ENCODE peak calls at places on chromosomes 12 and 14, in ten cellular contexts. C is H1, R is fibroblast of lung, Q is iPS DF 6.9, U is uterus, N is vagina, Z is body of pancreas, H is foreskin fibroblast, M is fibroblast of mammary gland, S is heart left ventricle. A is an unnamed sample.

GRCh38 chr12:11701398-11701797 is 51.9 kb downstream of the ETV6 start:
- DNase-seq in S (no peak), M (no peak), H (no peak), Q (no peak), N (no peak), U (no peak), Z (no peak), C (no peak), R (no peak), A (no peak)

GRCh38 chr14:90557516-90557915 is 160.7 kb downstream of the CALM1 start:
- DNase-seq in Z (no peak), Q (no peak), H (no peak), U (no peak), R (no peak), M (no peak), C (no peak), N (no peak), S (no peak), A (no peak)

GRCh38 chr12:124454735-124455134 is 112.7 kb downstream of the NCOR2 start:
- DNase-seq in Z (no peak), N (no peak), U (no peak), H (peak), S (no peak), Q (no peak), M (peak), C (no peak), R (no peak), A (no peak)

GRCh38 chr12:1529228-1529861 is 65.0 kb downstream of the FBXL14 start:
- DNase-seq in M (no peak), R (no peak), S (no peak), H (peak), U (no peak), Q (no peak), C (no peak), Z (no peak), N (no peak), A (no peak)

GRCh38 chr12:48336066-48336465 is 14.7 kb downstream of the ZNF641 start:
- DNase-seq in U (no peak), Q (no peak), S (no peak), R (no peak), M (no peak), Z (no peak), H (no peak), C (no peak), N (no peak), A (no peak)

GRCh38 chr14:73755434-73756014 is 41.3 kb upstream of the PNMA1 start:
- DNase-seq in N (no peak), U (no peak), S (no peak), Q (no peak), M (no peak), R (no peak), C (no peak), Z (no peak), H (peak), A (peak)

GRCh38 chr12:12357697-12358476 is 1.0 kb downstream of the BORCS5 start:
- DNase-seq in R (no peak), H (peak), U (no peak), M (peak), N (no peak), Z (no peak), C (peak), Q (no peak), S (no peak), A (no peak)

GRCh38 chr14:23512156-23512555 is 39.4 kb downstream of the ZFHX2 start:
- DNase-seq in U (no peak), Z (no peak), R (no peak), S (no peak), H (no peak), Q (no peak), N (no peak), C (no peak), M (no peak), A (no peak)

GRCh38 chr14:99612065-99612736 is 8.2 kb upstream of the CCDC85C start:
- DNase-seq in M (no peak), C (no peak), Q (no peak), S (no peak), Z (no peak), U (no peak), R (no peak), H (no peak), N (no peak), A (peak)

GRCh38 chr14:24659916-24660570 is 26.1 kb upstream of the GZMB start:
- DNase-seq in U (no peak), N (no peak), H (no peak), Q (no peak), Z (no peak), S (no peak), M (no peak), R (no peak), C (no peak), A (no peak)

GRCh38 chr14:99242816-99243795 is 28.9 kb downstream of the BCL11B start:
- DNase-seq in U (no peak), Q (no peak), H (no peak), M (no peak), C (no peak), N (no peak), S (no peak), R (no peak), Z (no peak), A (no peak)

GRCh38 chr14:101446387-101446969 is 114.8 kb upstream of the DIO3 start:
- DNase-seq in M (no peak), C (no peak), U (no peak), S (no peak), H (no peak), Z (no peak), Q (no peak), R (no peak), N (peak), A (no peak)

GRCh38 chr12:116598341-116599284 is 39.4 kb downstream of the MAP1LC3B2 start:
- DNase-seq in C (no peak), M (peak), H (peak), Z (peak), N (no peak), U (peak), S (no peak), R (peak), Q (no peak), A (no peak)

GRCh38 chr12:62435337-62436163 is 31.1 kb upstream of the MON2 start:
- DNase-seq in S (peak), N (no peak), M (peak), R (peak), C (peak), Q (peak), H (peak), Z (peak), U (peak), A (peak)

GRCh38 chr12:52925717-52926595 is 21.1 kb upstream of the KRT8 start:
- DNase-seq in N (no peak), Q (no peak), C (no peak), Z (peak), S (no peak), H (no peak), R (no peak), U (no peak), M (no peak), A (peak)

GRCh38 chr12:56425188-56425587 is 24.0 kb downstream of the TIMELESS start:
- DNase-seq in C (no peak), H (no peak), Z (no peak), M (no peak), N (no peak), R (no peak), U (no peak), S (no peak), Q (no peak), A (no peak)

GRCh38 chr14:103402700-103403099 is 17.5 kb downstream of the MARK3 start:
- DNase-seq in U (no peak), Q (no peak), Z (peak), N (no peak), C (no peak), M (peak), S (no peak), H (peak), R (peak), A (no peak)

GRCh38 chr12:62933220-62933870 is 1.6 kb downstream of the PPM1H start:
- DNase-seq in N (no peak), H (peak), U (no peak), Q (no peak), Z (peak), R (no peak), C (peak), S (peak), M (no peak), A (peak)

GRCh38 chr14:71607056-71607455 is 325.2 kb upstream of the RGS6 start:
- DNase-seq in Q (no peak), M (no peak), U (no peak), S (no peak), Z (no peak), H (no peak), C (no peak), R (no peak), N (no peak), A (no peak)

GRCh38 chr14:85415015-85415712 is 114.8 kb upstream of the FLRT2 start:
- DNase-seq in N (peak), S (peak), M (peak), U (peak), R (peak), Z (peak), C (peak), Q (peak), H (peak), A (no peak)

GRCh38 chr14:89578048-89578619 is 161.1 kb upstream of the FOXN3 start:
- DNase-seq in M (peak), U (no peak), Z (no peak), C (no peak), Q (no peak), N (no peak), S (no peak), H (peak), R (peak), A (no peak)

GRCh38 chr12:2250797-2251196 is 198.0 kb downstream of the CACNA1C start:
- DNase-seq in Z (no peak), R (no peak), Q (no peak), S (no peak), H (peak), N (no peak), U (no peak), C (no peak), M (peak), A (no peak)

GRCh38 chr14:96067985-96068930 is 29.1 kb downstream of the C14orf132 start:
- DNase-seq in R (no peak), S (no peak), Q (no peak), U (no peak), Z (no peak), M (no peak), H (no peak), C (no peak), N (no peak), A (no peak)

GRCh38 chr12:22899184-22899583 is 274.2 kb downstream of the ETNK1 start:
- DNase-seq in C (no peak), U (no peak), H (no peak), N (no peak), M (no peak), Z (no peak), S (no peak), R (no peak), Q (no peak), A (no peak)

GRCh38 chr14:23984891-23985607 is 3.7 kb upstream of the DHRS4L2 start:
- DNase-seq in M (peak), H (peak), Q (no peak), C (no peak), S (peak), Z (no peak), N (no peak), R (peak), U (no peak), A (no peak)

GRCh38 chr12:31279525-31279924 is 46.4 kb downstream of the SINHCAF start:
- DNase-seq in R (no peak), M (no peak), Q (no peak), N (no peak), H (no peak), U (no peak), Z (no peak), S (no peak), C (no peak), A (no peak)

GRCh38 chr14:75264036-75264435 is 14.6 kb upstream of the FOS start:
- DNase-seq in Q (no peak), C (no peak), R (no peak), M (no peak), U (no peak), N (no peak), Z (peak), S (no peak), H (no peak), A (no peak)

GRCh38 chr14:105436402-105436801 is 16.8 kb downstream of the MTA1 start:
- DNase-seq in Z (no peak), R (no peak), Q (no peak), C (no peak), H (no peak), S (no peak), U (no peak), M (no peak), N (no peak), A (no peak)

GRCh38 chr12:39620664-39621658 is 1.4 kb upstream of the ABCD2 start:
- DNase-seq in C (no peak), M (no peak), Z (no peak), S (no peak), R (peak), U (no peak), H (no peak), N (no peak), Q (no peak), A (peak)

GRCh38 chr12:105331805-105332251 is 1.3 kb downstream of the C12orf75 start:
- DNase-seq in H (peak), N (no peak), S (no peak), R (peak), M (no peak), Q (no peak), U (no peak), C (no peak), Z (no peak), A (peak)

GRCh38 chr14:51093371-51094281 is 1.3 kb downstream of the TRIM9 start:
- DNase-seq in U (peak), N (no peak), Z (peak), C (peak), M (no peak), R (peak), S (peak), H (peak), Q (no peak), A (peak)

GRCh38 chr14:51094282-51094821 is 553 bp downstream of the TRIM9 start:
- DNase-seq in N (no peak), M (no peak), H (peak), Q (no peak), U (no peak), C (peak), S (no peak), Z (peak), R (peak), A (no peak)

GRCh38 chr14:51094901-51095853 is at the start of gene TRIM9:
- DNase-seq in N (peak), M (peak), Z (peak), R (peak), U (peak), S (peak), Q (peak), H (peak), C (peak), A (peak)

GRCh38 chr14:51095854-51096823 is 1.2 kb upstream of the TRIM9 start:
- DNase-seq in N (no peak), Q (no peak), U (peak), R (peak), C (no peak), H (peak), M (peak), Z (peak), S (no peak), A (peak)

DNA sequence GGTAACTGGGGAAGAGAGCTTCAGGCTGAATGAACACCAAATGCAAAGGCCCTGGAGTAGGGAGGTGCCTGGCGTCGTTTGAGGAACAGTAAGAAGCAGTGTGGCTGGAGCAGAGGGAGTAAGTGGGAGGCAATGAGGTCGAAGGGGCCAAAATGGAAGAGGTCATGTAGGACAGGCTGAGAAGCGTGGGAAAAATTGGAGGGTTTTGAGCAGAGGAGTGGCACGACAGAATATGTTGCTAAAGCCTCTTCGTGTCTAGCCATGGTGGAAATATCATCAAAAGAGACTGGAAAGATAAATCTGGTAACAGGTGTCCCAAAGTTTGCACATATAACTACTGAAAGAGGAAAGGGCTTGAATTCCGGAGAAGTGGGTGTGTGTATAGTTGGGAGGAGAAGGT is 1.9 kb downstream of the TRIM9 start:
- DNase-seq in Q (no peak), H (no peak), U (no peak), S (no peak), N (no peak), R (no peak), Z (no peak), M (no peak), C (no peak), A (no peak)
- H3K4me3 ChIP-seq in Q (no peak), H (no peak), U (peak), S (no peak), N (peak), R (no peak), Z (no peak), M (no peak), C (peak), A (peak)

DNA sequence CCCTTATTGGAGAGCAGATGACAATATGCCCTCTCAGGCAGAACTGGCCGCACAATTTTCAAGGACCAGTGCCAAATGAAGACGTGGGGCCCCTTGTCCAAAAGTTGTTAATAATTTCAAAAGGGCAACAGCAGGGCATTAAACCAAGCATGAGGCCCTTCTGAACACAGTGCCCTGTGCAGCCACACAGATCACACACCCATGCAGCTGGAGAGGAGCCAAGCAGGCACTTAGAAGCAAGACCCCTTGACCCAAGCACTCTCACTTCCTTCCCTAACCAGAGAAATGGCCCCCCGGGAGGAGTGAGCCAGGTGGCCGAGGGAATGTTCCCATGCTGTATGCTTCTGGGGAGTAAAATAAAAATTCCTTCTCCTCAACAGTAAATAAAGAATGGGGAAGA is 114.0 kb upstream of the TMPO start:
- DNase-seq in Q (no peak), M (no peak), Z (no peak), R (no peak), C (no peak), H (no peak), S (no peak), U (no peak), N (no peak), A (no peak)
- H3K4me3 ChIP-seq in Q (no peak), M (no peak), Z (no peak), R (no peak), C (no peak), H (no peak), S (no peak), U (no peak), N (no peak), A (no peak)

GRCh38 chr12:64670039-64670438 is 59.7 kb downstream of the RASSF3 start:
- DNase-seq in Q (no peak), R (no peak), M (no peak), Z (no peak), S (no peak), C (no peak), H (no peak), U (no peak), N (no peak), A (no peak)
- H3K4me3 ChIP-seq in Q (no peak), R (no peak), M (no peak), Z (no peak), S (no peak), C (no peak), H (no peak), U (no peak), N (no peak), A (no peak)

DNA sequence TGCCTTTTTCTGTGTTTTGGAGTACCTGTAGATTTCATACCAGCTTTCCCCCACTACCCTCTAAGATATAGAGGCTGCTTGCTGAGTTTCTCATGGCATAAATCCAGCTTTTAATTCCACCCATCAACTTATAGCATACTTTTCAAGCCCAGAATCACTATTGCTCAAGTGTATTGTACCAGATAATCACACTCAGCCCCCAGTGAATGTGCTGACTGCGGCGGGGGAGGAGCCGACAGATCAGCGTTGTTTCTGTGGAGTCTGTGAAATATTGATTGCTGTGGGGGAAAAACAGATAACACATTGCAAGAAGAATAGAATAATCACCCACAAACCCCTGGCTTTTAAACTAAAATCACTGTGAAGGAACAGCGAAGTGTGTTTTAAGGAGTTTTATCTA is 296.1 kb downstream of the TMEM132D start:
- DNase-seq in N (no peak), H (no peak), S (no peak), C (no peak), M (no peak), R (no peak), U (no peak), Z (no peak), Q (no peak), A (no peak)
- H3K4me3 ChIP-seq in N (no peak), H (no peak), S (no peak), C (no peak), M (no peak), R (no peak), U (no peak), Z (no peak), Q (no peak), A (no peak)

GRCh38 chr12:46669720-46670119 is 156.1 kb downstream of the SLC38A4 start:
- DNase-seq in U (no peak), H (no peak), C (peak), S (no peak), N (no peak), Q (peak), Z (no peak), M (no peak), R (no peak), A (no peak)
- H3K4me3 ChIP-seq in U (no peak), H (no peak), C (no peak), S (no peak), N (no peak), Q (no peak), Z (no peak), M (no peak), R (no peak), A (no peak)